ENCODE peak calls at places on chromosomes 1 and 21, in six cellular contexts. U is mesendoderm, T is IMR-90, W is H1, F is neuronal stem cell, E is mesenchymal stem cell. G is an unnamed sample.
A peak's percentile ranks its signal among the peaks of the same experiment; 100 is the strongest.

GRCh38 chr1:65105596-65105995 is 42.4 kb upstream of the AK4 start:
- DNase-seq in E (no peak), W (no peak), T (no peak), U (no peak), F (no peak), G (no peak)

GRCh38 chr1:47180603-47181094 is 9.2 kb downstream of the PDZK1IP1 start:
- DNase-seq in W (no peak), F (no peak), U (no peak), E (no peak), T (no peak), G (no peak)

GRCh38 chr1:161021168-161021958 is 411 bp upstream of the F11R start:
- DNase-seq in U (peak; percentile 100), F (peak; percentile 47), W (peak; percentile 93), E (peak; percentile 58), T (peak; percentile 20), G (peak; percentile 100)

GRCh38 chr1:45679123-45679522 is 7.2 kb downstream of the GPBP1L1 start:
- DNase-seq in W (no peak), E (no peak), T (peak; percentile 2), F (no peak), U (no peak), G (no peak)

GRCh38 chr1:224212618-224213037 is 29.6 kb downstream of the DEGS1 start:
- DNase-seq in W (no peak), U (no peak), E (no peak), T (no peak), F (no peak), G (no peak)

GRCh38 chr1:231194476-231194842 is 32.6 kb downstream of the TRIM67 start:
- DNase-seq in W (no peak), T (no peak), E (no peak), F (no peak), U (no peak), G (no peak)

GRCh38 chr1:26994772-26995625 is 1.5 kb downstream of the TRNP1 start:
- DNase-seq in U (peak; percentile 69), E (no peak), W (peak; percentile 56), F (no peak), T (no peak), G (peak; percentile 47)

GRCh38 chr1:231512147-231512698 is 16.2 kb upstream of the TSNAX start:
- DNase-seq in U (no peak), T (peak; percentile 54), W (no peak), E (peak; percentile 26), F (no peak), G (no peak)

GRCh38 chr1:45892068-45892785 is 88.8 kb downstream of the MAST2 start:
- DNase-seq in T (peak; percentile 94), F (no peak), E (peak; percentile 88), W (no peak), U (no peak), G (no peak)

GRCh38 chr21:45081636-45082035 is 7.3 kb downstream of the ADARB1 start:
- DNase-seq in W (no peak), E (no peak), T (no peak), F (no peak), U (no peak), G (no peak)

GRCh38 chr1:145990249-145991097 is 5.9 kb downstream of the TXNIP start:
- DNase-seq in T (no peak), F (no peak), U (peak; percentile 67), E (peak; percentile 49), W (no peak), G (no peak)

GRCh38 chr1:1123581-1124507 is 8.0 kb upstream of the C1orf159 start:
- DNase-seq in U (no peak), E (peak; percentile 59), F (no peak), W (no peak), T (peak; percentile 15), G (no peak)

GRCh38 chr1:46301406-46302090 is 1.9 kb downstream of the LRRC41 start:
- DNase-seq in F (peak; percentile 11), U (peak; percentile 63), W (peak; percentile 53), E (peak; percentile 68), T (peak; percentile 37), G (peak; percentile 48)

GRCh38 chr1:73593379-73593778 is 604.6 kb downstream of the LRRIQ3 start:
- DNase-seq in F (no peak), E (peak; percentile 88), U (peak; percentile 77), T (no peak), W (no peak), G (no peak)

GRCh38 chr1:54255026-54255425 is 55.1 kb downstream of the MRPL37 start:
- DNase-seq in F (no peak), U (no peak), T (peak; percentile 73), W (no peak), E (peak; percentile 58), G (no peak)

GRCh38 chr1:173134800-173135199 is 72.3 kb downstream of the TNFSF4 start:
- DNase-seq in T (peak; percentile 12), W (no peak), U (no peak), F (no peak), E (no peak), G (no peak)

GRCh38 chr1:225480825-225481434 is 53.1 kb upstream of the LBR start:
- DNase-seq in T (no peak), E (peak; percentile 28), W (peak; percentile 95), U (peak; percentile 73), F (no peak), G (peak; percentile 84)

GRCh38 chr1:64495878-64496277 is 25.9 kb downstream of the CACHD1 start:
- DNase-seq in E (no peak), F (no peak), T (no peak), W (no peak), U (no peak), G (no peak)

GRCh38 chr1:18676431-18676830 is 45.8 kb downstream of the PAX7 start:
- DNase-seq in U (peak; percentile 56), T (no peak), W (no peak), F (no peak), E (no peak), G (no peak)

GRCh38 chr1:45317163-45317562 is 9.5 kb upstream of the HPDL start:
- DNase-seq in W (no peak), E (no peak), F (no peak), U (no peak), T (no peak), G (no peak)

GRCh38 chr1:5408401-5408800 is 583.8 kb downstream of the NPHP4 start:
- DNase-seq in U (no peak), T (no peak), F (no peak), W (no peak), E (no peak), G (no peak)

GRCh38 chr1:17567582-17567981 is 28.1 kb downstream of the ARHGEF10L start:
- DNase-seq in W (no peak), E (no peak), U (no peak), F (no peak), T (peak; percentile 64), G (no peak)

GRCh38 chr21:45015469-45015860 is 58.9 kb upstream of the ADARB1 start:
- DNase-seq in T (no peak), F (no peak), U (no peak), W (no peak), E (no peak), G (no peak)

GRCh38 chr1:183283286-183283685 is 97.2 kb downstream of the LAMC2 start:
- DNase-seq in E (no peak), T (no peak), F (no peak), U (no peak), W (no peak), G (no peak)

GRCh38 chr1:27342778-27343638 is 1.2 kb downstream of the SYTL1 start:
- DNase-seq in T (no peak), F (no peak), U (no peak), W (no peak), E (no peak), G (peak; percentile 61)

GRCh38 chr1:94384485-94385353 is 33.5 kb upstream of the ABCD3 start:
- DNase-seq in W (no peak), T (no peak), E (peak; percentile 4), U (no peak), F (no peak), G (no peak)
- H2BK15ac ChIP-seq in W (no peak overlapping the region), T (no peak overlapping the region), E (no peak overlapping the region), U (no peak overlapping the region), F (no peak overlapping the region), G (no peak overlapping the region)

DNA sequence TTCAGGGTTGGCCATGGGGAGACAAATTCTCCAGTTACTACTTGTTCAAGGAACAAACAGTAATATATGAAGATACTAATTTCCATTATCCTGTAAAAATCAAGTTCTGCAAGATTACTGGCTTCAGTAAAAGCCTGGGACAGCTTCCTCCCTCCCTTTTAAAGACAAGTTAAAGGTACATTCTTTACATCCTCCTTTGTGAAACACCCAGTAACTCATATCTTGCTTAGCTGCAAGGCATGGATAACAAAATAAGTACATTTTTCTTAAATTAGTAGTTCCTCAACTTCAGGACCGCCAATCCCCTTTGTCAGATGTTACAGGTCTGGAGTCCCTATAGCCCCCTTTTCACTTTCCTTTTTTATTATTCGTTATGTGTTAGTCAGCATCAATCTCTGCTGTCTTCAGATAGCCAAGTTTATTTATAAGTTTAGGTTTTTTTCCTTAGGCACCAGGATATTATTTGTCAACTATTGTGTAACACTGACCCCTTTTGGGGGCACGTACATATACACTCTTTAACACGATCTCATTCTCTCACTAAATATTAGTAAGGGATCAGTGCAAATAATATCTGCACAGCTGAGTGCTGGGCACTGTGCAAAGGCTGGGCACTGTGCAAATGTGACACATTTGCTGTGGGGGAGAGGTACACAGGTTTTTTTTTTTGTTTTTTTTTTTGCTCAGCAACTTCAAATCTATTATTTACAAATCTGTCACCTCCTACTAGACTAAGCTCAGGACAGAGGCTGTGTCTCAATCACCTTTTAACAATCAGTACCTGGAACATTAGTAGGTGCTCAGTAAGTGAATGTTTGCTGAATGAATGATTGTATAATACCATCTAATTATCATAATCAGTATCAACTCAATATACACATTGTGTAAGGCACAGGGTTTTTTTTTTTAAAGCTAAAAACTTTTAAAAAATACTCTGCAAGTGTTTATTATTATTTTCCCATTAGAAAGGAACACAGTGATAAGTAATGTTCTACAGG is 9.6 kb downstream of the ERRFI1 start:
- DNase-seq in U (no peak), W (no peak), F (no peak), T (no peak), E (peak; percentile 43), G (no peak)
- H3K4ac ChIP-seq in U (no peak overlapping the region), W (no peak overlapping the region), F (no peak overlapping the region), T (no peak overlapping the region), E (no peak overlapping the region), G (no peak overlapping the region)

GRCh38 chr1:23553206-23553895 is 6.0 kb downstream of the ID3 start:
- DNase-seq in U (no peak), E (peak; percentile 43), F (no peak), T (no peak), W (no peak), G (peak; percentile 17)
- H2AK5ac ChIP-seq in U (peak overlapping the region; percentile 52), E (peak overlapping the region; percentile 10), F (peak overlapping the region; percentile 27), T (peak overlapping the region; percentile 99), W (peak overlapping the region; percentile 71), G (no peak overlapping the region)

GRCh38 chr1:198211696-198212095 is 54.9 kb downstream of the NEK7 start:
- DNase-seq in E (no peak), T (no peak), U (no peak), F (no peak), W (no peak), G (no peak)
- H2BK15ac ChIP-seq in E (no peak overlapping the region), T (peak overlapping the region; percentile 63), U (no peak overlapping the region), F (no peak overlapping the region), W (no peak overlapping the region), G (no peak overlapping the region)

GRCh38 chr1:211577277-211577825 is 1.6 kb downstream of the SLC30A1 start:
- DNase-seq in F (no peak), U (no peak), W (no peak), E (peak; percentile 52), T (peak; percentile 13), G (no peak)
- H3K4ac ChIP-seq in F (no peak overlapping the region), U (no peak overlapping the region), W (no peak overlapping the region), E (no peak overlapping the region), T (peak overlapping the region; percentile 92), G (no peak overlapping the region)

GRCh38 chr21:42878678-42878992 is 704 bp downstream of the WDR4 start:
- DNase-seq in E (no peak), U (no peak), F (no peak), T (no peak), W (no peak), G (no peak)
- H2AK5ac ChIP-seq in E (no peak overlapping the region), U (no peak overlapping the region), F (no peak overlapping the region), T (peak overlapping the region; percentile 53), W (no peak overlapping the region), G (no peak overlapping the region)